ENCODE peak calls at places on chromosomes 12 and 14, in five cellular contexts. J is trophoblast cell, Z is H9, G is IMR-90, K is neuronal stem cell. Y is an unnamed sample.

GRCh38 chr14:55059333-55059732 is 7.9 kb downstream of the MAPK1IP1L start:
- DNase-seq in K (no peak), G (no peak), J (no peak), Z (no peak), Y (no peak)

GRCh38 chr12:67854351-67854750 is 134.9 kb upstream of the IFNG-AS1 start:
- DNase-seq in K (no peak), Z (no peak), G (no peak), J (no peak), Y (no peak)

GRCh38 chr12:29316772-29317171 is 64.2 kb downstream of the ERGIC2 start:
- DNase-seq in G (peak; percentile 71), K (no peak), J (peak; percentile 84), Z (peak; percentile 69), Y (peak; percentile 98)

GRCh38 chr12:58453306-58453705 is 467.0 kb downstream of the LRIG3 start:
- DNase-seq in J (no peak), Z (no peak), K (no peak), G (no peak), Y (no peak)

GRCh38 chr14:49766839-49767238 is 1.1 kb upstream of the KLHDC2 start:
- DNase-seq in G (no peak), J (no peak), K (peak; percentile 5), Z (no peak), Y (peak; percentile 60)

GRCh38 chr12:112275836-112276235 is 106.4 kb downstream of the HECTD4 start:
- DNase-seq in K (no peak), J (no peak), G (no peak), Z (no peak), Y (no peak)

GRCh38 chr12:15276088-15276698 is 46.1 kb upstream of the PTPRO start:
- DNase-seq in J (peak; percentile 14), Z (no peak), G (peak; percentile 29), K (peak; percentile 56), Y (peak; percentile 57)

GRCh38 chr12:25313591-25313990 is 62.9 kb upstream of the KRAS start:
- DNase-seq in K (no peak), Z (no peak), J (no peak), G (peak; percentile 55), Y (no peak)

GRCh38 chr12:50589650-50590435 is 85.1 kb downstream of the DIP2B start:
- DNase-seq in K (no peak), G (peak; percentile 97), Z (no peak), J (no peak), Y (peak; percentile 86)

GRCh38 chr12:124737040-124737419 is 126.6 kb downstream of the SCARB1 start:
- DNase-seq in K (no peak), G (peak; percentile 49), J (no peak), Z (no peak), Y (no peak)

GRCh38 chr14:103723176-103724081 is 7.8 kb downstream of the ZFYVE21 start:
- DNase-seq in J (no peak), G (no peak), K (no peak), Z (no peak), Y (no peak)

GRCh38 chr12:54341343-54341742 is 16.4 kb downstream of the COPZ1 start:
- DNase-seq in G (no peak), K (peak; percentile 65), Z (no peak), J (no peak), Y (no peak)

GRCh38 chr12:109606261-109607028 is 32.9 kb downstream of the MVK start:
- DNase-seq in K (peak; percentile 95), G (no peak), Z (no peak), J (no peak), Y (peak; percentile 51)

GRCh38 chr12:49671051-49671765 is 36.0 kb downstream of the FMNL3 start:
- DNase-seq in Z (no peak), G (no peak), J (no peak), K (no peak), Y (no peak)

GRCh38 chr14:20657216-20658211 is 16.0 kb upstream of the OR6S1 start:
- DNase-seq in J (peak; percentile 36), Z (peak; percentile 96), K (no peak), G (peak; percentile 4), Y (peak; percentile 98)

GRCh38 chr12:99911076-99911475 is 73.7 kb downstream of the ANKS1B start:
- DNase-seq in J (peak; percentile 33), Z (no peak), K (no peak), G (peak; percentile 89), Y (peak; percentile 35)

GRCh38 chr12:121796855-121797751 is 3.6 kb upstream of the RHOF start:
- DNase-seq in J (peak; percentile 98), K (peak; percentile 71), Z (peak; percentile 98), G (peak; percentile 83), Y (peak; percentile 93)

GRCh38 chr12:93297032-93297431 is 80.7 kb upstream of the NUDT4 start:
- DNase-seq in K (no peak), Z (no peak), J (no peak), G (no peak), Y (peak; percentile 54)

GRCh38 chr14:56491299-56492285 is 88.0 kb upstream of the TMEM260 start:
- DNase-seq in Z (peak; percentile 86), J (peak; percentile 70), K (peak; percentile 90), G (peak; percentile 49), Y (peak; percentile 97)

GRCh38 chr14:33123281-33123680 is 184.6 kb downstream of the NPAS3 start:
- DNase-seq in J (no peak), K (no peak), Z (no peak), G (no peak), Y (no peak)

GRCh38 chr14:25049127-25049558 is 804 bp downstream of the STXBP6 start:
- DNase-seq in Z (no peak), K (no peak), J (no peak), G (no peak), Y (no peak)

GRCh38 chr12:33180921-33181320 is 258.7 kb downstream of the SYT10 start:
- DNase-seq in Z (no peak), G (no peak), J (peak; percentile 42), K (no peak), Y (peak; percentile 46)

GRCh38 chr14:90499121-90499520 is 102.3 kb downstream of the CALM1 start:
- DNase-seq in G (no peak), Z (no peak), J (no peak), K (no peak), Y (no peak)

GRCh38 chr14:104240426-104241157 is 102.2 kb downstream of the KIF26A start:
- DNase-seq in J (no peak), G (no peak), K (no peak), Z (peak; percentile 32), Y (peak; percentile 15)

GRCh38 chr14:37588956-37589737 is 5.9 kb downstream of the FOXA1 start:
- DNase-seq in G (no peak), Z (no peak), K (no peak), J (no peak), Y (peak; percentile 65)

GRCh38 chr14:98270201-98270600 is 1001.8 kb downstream of the BCL11B start:
- DNase-seq in K (no peak), J (no peak), Z (no peak), G (no peak), Y (no peak)

GRCh38 chr12:89450922-89451321 is 73.7 kb downstream of the GALNT4 start:
- DNase-seq in Z (no peak), K (no peak), G (peak; percentile 76), J (no peak), Y (peak; percentile 89)

GRCh38 chr12:1926274-1926673 is 7.8 kb upstream of the CACNA2D4 start:
- DNase-seq in J (no peak), G (no peak), K (no peak), Z (peak; percentile 22), Y (no peak)

GRCh38 chr12:18284461-18284860 is 23.1 kb downstream of the PIK3C2G start:
- DNase-seq in J (no peak), G (no peak), Z (no peak), K (no peak), Y (no peak)

GRCh38 chr14:102590667-102591099 is 1.8 kb upstream of the RCOR1 start:
- DNase-seq in G (peak; percentile 23), J (peak; percentile 79), K (no peak), Z (peak; percentile 83), Y (peak; percentile 82)

GRCh38 chr14:45251912-45252311 is 1.1 kb downstream of the MIS18BP1 start:
- DNase-seq in K (no peak), J (no peak), Z (no peak), G (peak; percentile 2), Y (no peak)

GRCh38 chr14:61247935-61248334 is 33.2 kb downstream of the TMEM30B start:
- DNase-seq in K (no peak), Z (no peak), G (peak; percentile 91), J (no peak), Y (no peak)
- H2BK5ac ChIP-seq in K (no peak overlapping the region), Z (no peak overlapping the region), G (peak overlapping the region; percentile 90), J (no peak overlapping the region), Y (no peak overlapping the region)

DNA sequence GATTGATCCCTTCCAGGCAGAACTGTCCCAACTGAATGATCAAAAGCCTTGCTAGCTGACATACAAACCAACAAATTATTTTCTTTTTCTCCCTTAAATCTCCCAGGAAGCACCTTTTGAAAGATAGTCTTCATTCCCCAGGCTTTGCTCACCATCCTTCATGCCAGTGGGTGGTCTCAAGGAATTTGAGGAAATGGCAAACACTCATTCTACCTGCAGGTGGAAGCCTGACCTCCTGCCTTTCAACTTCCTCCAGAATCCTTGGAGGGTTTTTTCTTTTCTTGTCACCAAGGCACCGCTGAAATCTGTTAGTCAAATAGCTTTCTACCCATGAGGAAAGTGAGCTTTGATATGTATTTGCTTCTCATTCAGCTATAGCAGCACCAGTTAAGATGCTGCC is 128.5 kb downstream of the WIF1 start:
- DNase-seq in Z (peak; percentile 80), K (no peak), J (no peak), G (no peak), Y (peak; percentile 87)
- H2BK5ac ChIP-seq in Z (no peak overlapping the region), K (no peak overlapping the region), J (no peak overlapping the region), G (no peak overlapping the region), Y (no peak overlapping the region)

GRCh38 chr12:103519632-103520031 is 23.9 kb upstream of the C12orf42 start:
- DNase-seq in Z (no peak), G (no peak), K (no peak), J (no peak), Y (no peak)

GRCh38 chr12:103523771-103524170 is 28.0 kb upstream of the C12orf42 start:
- DNase-seq in K (no peak), J (no peak), G (no peak), Z (no peak), Y (no peak)

GRCh38 chr12:103517161-103517560 is 21.4 kb upstream of the C12orf42 start:
- DNase-seq in K (no peak), Z (no peak), G (no peak), J (no peak), Y (no peak)

GRCh38 chr12:103518899-103519298 is 23.1 kb upstream of the C12orf42 start:
- DNase-seq in J (no peak), Z (no peak), K (no peak), G (no peak), Y (no peak)

DNA sequence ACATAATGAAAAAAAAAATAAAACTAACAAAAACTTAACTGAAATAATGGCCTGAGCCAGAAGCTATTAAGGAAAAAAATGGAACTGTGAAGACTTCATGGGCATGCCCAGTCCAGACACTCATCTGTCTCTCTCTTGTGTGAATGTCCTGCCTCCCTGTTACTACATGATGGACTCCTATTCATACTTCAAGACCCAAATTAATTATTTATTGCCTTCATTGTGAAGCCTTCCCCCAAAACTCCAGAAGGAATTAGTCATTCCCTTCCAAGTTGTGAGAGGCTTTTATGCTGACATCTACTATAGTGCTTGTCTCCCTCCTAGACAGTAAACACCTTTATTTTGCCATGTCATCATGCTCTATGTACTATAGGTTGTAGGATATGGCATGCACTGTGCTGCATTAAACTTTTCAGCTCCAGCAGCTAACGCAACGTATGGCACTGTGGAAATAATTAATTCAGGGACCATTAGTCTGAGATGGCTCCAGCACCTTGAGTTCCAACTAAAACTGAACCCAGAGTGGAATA is 25.0 kb upstream of the C12orf42 start:
- DNase-seq in J (no peak), K (no peak), G (no peak), Z (no peak), Y (no peak)
- H2BK5ac ChIP-seq in J (no peak overlapping the region), K (no peak overlapping the region), G (no peak overlapping the region), Z (no peak overlapping the region), Y (no peak overlapping the region)

GRCh38 chr12:131896811-131897270 is 2.4 kb downstream of the ULK1 start:
- DNase-seq in K (no peak), J (no peak), Z (no peak), G (no peak), Y (no peak)
- H2BK5ac ChIP-seq in K (peak overlapping the region; percentile 75), J (no peak overlapping the region), Z (no peak overlapping the region), G (peak overlapping the region; percentile 44), Y (no peak overlapping the region)

Y was measured in mesendoderm.